ENCODE peak calls at places on chromosome 17, in five cellular contexts. U, Q, K, R and J are unnamed samples.

GRCh38 chr17:67421869-67422273 is 44.8 kb downstream of the PITPNC1 start:
- DNase-seq in U (peak; percentile 100), Q (no peak), K (peak; percentile 81), R (no peak), J (peak; percentile 99)

GRCh38 chr17:33521784-33522183 is 228.7 kb upstream of the ASIC2 start:
- DNase-seq in U (no peak), Q (no peak), K (no peak), R (no peak), J (no peak)

GRCh38 chr17:34725008-34725407 is 145.6 kb downstream of the TMEM132E start:
- DNase-seq in U (no peak), Q (no peak), K (no peak), R (no peak), J (no peak)

GRCh38 chr17:1872254-1872653 is 42.4 kb downstream of the RPA1 start:
- DNase-seq in U (no peak), Q (no peak), K (no peak), R (no peak), J (no peak)

GRCh38 chr17:28227278-28228108 is 91.5 kb upstream of the TMEM97 start:
- DNase-seq in U (peak; percentile 83), Q (no peak), K (peak; percentile 32), R (peak; percentile 87), J (peak; percentile 83)

GRCh38 chr17:66098040-66098439 is 93.9 kb downstream of the CEP112 start:
- DNase-seq in U (peak; percentile 15), Q (no peak), K (peak; percentile 25), R (no peak), J (no peak)

GRCh38 chr17:1997587-1998425 is 27.3 kb downstream of the RTN4RL1 start:
- DNase-seq in U (no peak), Q (no peak), K (no peak), R (peak; percentile 89), J (no peak)

GRCh38 chr17:16870253-16871245 is 101.4 kb downstream of the TNFRSF13B start:
- DNase-seq in U (no peak), Q (no peak), K (no peak), R (peak; percentile 21), J (no peak)

GRCh38 chr17:14019186-14019956 is 49.9 kb upstream of the COX10 start:
- DNase-seq in U (peak; percentile 30), Q (no peak), K (peak; percentile 55), R (no peak), J (peak; percentile 42)

GRCh38 chr17:43755389-43755875 is 3.2 kb downstream of the SOST start:
- DNase-seq in U (peak; percentile 43), Q (no peak), K (no peak), R (no peak), J (no peak)
- TF ChIP-seq CTCF in U (no peak), Q (peak; percentile 18), K (no peak), R (no peak), J (no peak)

DNA sequence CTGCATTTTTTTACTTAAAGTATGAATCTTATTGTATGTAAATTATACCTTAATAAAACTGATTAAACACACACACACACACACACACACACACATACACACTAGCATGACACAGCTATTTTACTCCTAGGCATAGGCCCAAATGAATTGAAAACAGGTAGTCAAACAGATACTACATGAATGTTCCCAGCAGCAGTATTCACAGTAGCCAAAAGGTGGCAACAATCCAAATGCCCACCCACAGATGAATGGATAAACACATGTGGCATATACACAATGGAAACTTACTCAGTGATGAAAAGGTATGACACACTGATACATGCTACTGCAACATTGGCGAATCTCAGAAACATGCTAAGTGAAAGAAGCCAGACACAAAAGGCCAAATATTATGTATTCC is 223.5 kb downstream of the CYB561 start:
- DNase-seq in U (peak; percentile 24), Q (no peak), K (peak; percentile 10), R (no peak), J (peak; percentile 17)
- TF ChIP-seq CTCF in U (no peak), Q (no peak), K (peak; percentile 3), R (no peak), J (no peak)

GRCh38 chr17:44968225-44969143 is at the start of gene C1QL1:
- DNase-seq in U (peak; percentile 92), Q (peak; percentile 94), K (peak; percentile 71), R (peak; percentile 92), J (peak; percentile 92)

GRCh38 chr17:44967907-44968224 is 237 bp downstream of the C1QL1 start:
- DNase-seq in U (no peak), Q (no peak), K (no peak), R (no peak), J (no peak)

GRCh38 chr17:44967026-44967906 is 837 bp downstream of the C1QL1 start:
- DNase-seq in U (no peak), Q (no peak), K (no peak), R (no peak), J (no peak)

GRCh38 chr17:44966348-44967025 is 1.6 kb downstream of the C1QL1 start:
- DNase-seq in U (no peak), Q (no peak), K (no peak), R (no peak), J (no peak)

GRCh38 chr17:44965491-44966234 is 2.4 kb downstream of the C1QL1 start:
- DNase-seq in U (no peak), Q (no peak), K (no peak), R (no peak), J (no peak)
- TF ChIP-seq CTCF in U (no peak), Q (no peak), K (no peak), R (no peak), J (no peak)

GRCh38 chr17:74212262-74212912 is 984 bp upstream of the TTYH2 start:
- DNase-seq in U (peak; percentile 18), Q (peak; percentile 24), K (no peak), R (no peak), J (no peak)

GRCh38 chr17:74211929-74212261 is 1.5 kb upstream of the TTYH2 start:
- DNase-seq in U (peak; percentile 8), Q (no peak), K (no peak), R (no peak), J (peak; percentile 28)

GRCh38 chr17:74213897-74214386 is 571 bp downstream of the TTYH2 start:
- DNase-seq in U (no peak), Q (peak; percentile 44), K (no peak), R (no peak), J (no peak)

GRCh38 chr17:74214642-74215331 is 1.4 kb downstream of the TTYH2 start:
- DNase-seq in U (no peak), Q (peak; percentile 44), K (no peak), R (no peak), J (no peak)

DNA sequence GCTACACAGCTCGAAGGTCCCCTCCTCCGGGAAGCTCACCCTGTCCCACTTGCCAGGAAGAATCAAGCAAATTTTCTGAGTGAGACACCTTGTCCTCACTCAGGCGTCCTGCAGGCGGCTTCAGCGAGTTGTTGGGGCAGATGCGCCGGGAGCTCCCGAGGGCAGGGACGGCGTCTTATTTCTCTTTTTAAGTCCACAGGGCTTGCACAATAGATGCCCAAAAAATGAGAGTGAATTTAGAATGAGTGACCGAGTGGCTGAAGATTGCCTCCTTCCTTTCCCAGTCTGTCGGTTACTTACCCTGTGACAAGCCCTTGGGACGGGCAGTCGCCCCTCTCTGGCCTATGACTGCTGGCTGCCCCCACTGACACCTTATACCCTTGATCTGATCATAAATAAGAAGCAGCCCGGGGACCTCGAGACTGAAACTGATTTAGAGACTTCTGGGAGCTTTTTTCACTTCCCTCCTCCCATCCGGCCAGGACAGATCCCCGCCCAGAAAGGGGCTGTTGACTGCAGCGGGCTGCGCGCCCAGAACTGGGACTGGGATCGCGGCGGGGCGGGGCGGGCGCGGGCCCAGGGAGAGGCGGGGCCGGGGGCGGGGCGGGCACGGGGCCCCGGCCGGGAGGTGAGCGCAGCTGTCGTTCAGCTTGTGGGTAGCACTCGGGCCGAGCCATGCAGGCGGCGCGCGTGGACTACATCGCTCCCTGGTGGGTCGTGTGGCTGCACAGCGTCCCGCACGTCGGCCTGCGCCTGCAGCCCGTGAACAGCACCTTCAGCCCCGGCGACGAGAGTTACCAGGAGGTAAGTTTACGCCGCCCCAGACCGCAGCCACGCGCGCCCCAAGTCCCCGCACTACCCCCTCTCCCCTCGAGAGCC is at the start of gene TTYH2:
- DNase-seq in U (peak; percentile 78), Q (peak; percentile 89), K (peak; percentile 82), R (peak; percentile 88), J (peak; percentile 87)
- TF ChIP-seq CTCF in U (peak; percentile 48), Q (peak; percentile 22), K (peak; percentile 57), R (no peak), J (peak; percentile 18)

DNA sequence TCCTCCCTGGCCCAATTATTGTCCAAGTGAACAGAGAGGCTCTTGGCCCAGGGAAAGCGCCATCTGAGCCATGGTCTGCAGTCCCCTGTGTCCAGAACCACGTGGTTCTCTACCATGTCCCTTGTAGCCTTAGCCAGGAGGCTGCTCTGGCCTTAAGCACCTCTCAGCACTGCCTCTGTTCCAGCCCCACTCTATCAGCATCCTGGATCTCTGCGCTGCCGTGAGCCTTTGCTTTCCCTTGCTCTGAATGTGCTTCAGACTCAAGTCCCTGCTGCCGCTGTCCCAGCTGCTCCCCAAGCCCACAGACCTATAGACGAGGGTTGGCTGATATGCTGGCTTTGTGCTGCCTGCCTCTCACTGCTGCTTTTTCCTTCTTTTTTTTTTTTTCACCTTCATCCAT is 33.9 kb downstream of the CYB561 start:
- DNase-seq in U (no peak), Q (no peak), K (no peak), R (no peak), J (no peak)
- TF ChIP-seq CTCF in U (no peak), Q (no peak), K (no peak), R (no peak), J (no peak)

DNA sequence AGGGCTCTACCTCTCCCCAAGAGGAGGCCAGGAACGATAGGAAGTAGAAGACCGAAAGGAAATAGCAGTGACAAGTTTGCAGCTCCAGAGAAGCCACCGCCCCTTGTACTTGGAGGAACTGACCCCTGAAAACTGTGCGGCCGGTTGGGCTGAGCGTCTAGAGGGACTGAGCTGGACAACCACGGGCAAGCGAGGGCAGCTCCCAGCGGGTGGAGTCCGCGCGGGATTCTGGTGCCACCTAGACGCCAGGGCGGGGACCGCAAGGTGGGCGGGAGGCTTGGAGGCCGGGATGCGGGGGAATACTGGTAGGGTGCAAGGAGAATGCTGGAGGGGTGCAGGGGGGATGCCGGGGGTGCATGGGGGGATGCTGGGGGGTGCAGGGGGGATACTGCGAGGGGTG is 1.3 kb upstream of the SLC6A4 start:
- DNase-seq in U (peak; percentile 60), Q (peak; percentile 49), K (no peak), R (peak; percentile 59), J (peak; percentile 57)
- TF ChIP-seq CTCF in U (peak; percentile 65), Q (peak; percentile 39), K (peak; percentile 60), R (no peak), J (peak; percentile 37)

GRCh38 chr17:70100983-70101382 is 26.0 kb downstream of the KCNJ16 start:
- DNase-seq in U (peak; percentile 5), Q (no peak), K (no peak), R (no peak), J (peak; percentile 24)
- TF ChIP-seq CTCF in U (peak; percentile 11), Q (peak; percentile 23), K (no peak), R (no peak), J (peak; percentile 14)

DNA sequence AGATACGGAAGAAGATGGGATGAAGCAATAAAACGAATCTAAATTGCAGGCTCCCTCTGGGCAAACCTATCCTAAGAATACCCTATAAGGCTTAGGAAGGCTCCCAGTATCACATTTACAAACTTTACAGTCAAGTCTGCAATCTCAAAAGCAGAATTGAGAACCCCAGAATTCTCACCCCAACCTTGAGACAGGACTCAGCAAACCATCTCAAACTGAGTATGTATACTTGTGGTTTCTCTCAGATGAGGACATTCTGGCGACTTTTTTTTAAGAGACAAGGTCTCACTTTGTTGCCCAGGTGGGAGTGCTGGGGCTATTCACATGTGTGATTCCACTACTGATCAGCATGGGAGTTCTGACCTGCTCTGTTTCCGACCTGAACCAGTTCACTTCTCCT is 19.3 kb upstream of the ITGA2B start:
- DNase-seq in U (no peak), Q (no peak), K (no peak), R (no peak), J (no peak)
- TF ChIP-seq CTCF in U (no peak), Q (no peak), K (no peak), R (no peak), J (no peak)

GRCh38 chr17:77106874-77107358 is 33.9 kb upstream of the SEC14L1 start:
- DNase-seq in U (no peak), Q (no peak), K (no peak), R (no peak), J (no peak)
- TF ChIP-seq CTCF in U (no peak), Q (no peak), K (peak; percentile 3), R (no peak), J (no peak)